ENCODE peak calls at places on chromosomes 6 and 20, in four cellular contexts. One of them, this sample, is unnamed.

GRCh38 chr6:148811472-148811871 is 64.6 kb downstream of the UST start:
- DNase-seq in naive thymus-derived CD4-positive, alpha-beta T cell: no peak
- DNase-seq in heart right ventricle: no peak
- DNase-seq in effector memory CD4-positive, alpha-beta T cell: no peak
- DNase-seq in this sample: no peak

GRCh38 chr20:35339007-35339406 is 46.8 kb upstream of the FAM83C start:
- DNase-seq in naive thymus-derived CD4-positive, alpha-beta T cell: no peak
- DNase-seq in heart right ventricle: no peak
- DNase-seq in effector memory CD4-positive, alpha-beta T cell: no peak
- DNase-seq in this sample: no peak

GRCh38 chr6:36243562-36244212 is 26.2 kb upstream of the PNPLA1 start:
- DNase-seq in naive thymus-derived CD4-positive, alpha-beta T cell: no peak
- DNase-seq in heart right ventricle: no peak
- DNase-seq in effector memory CD4-positive, alpha-beta T cell: no peak
- DNase-seq in this sample: no peak

GRCh38 chr6:106973018-106973840 is 1.3 kb downstream of the CD24 start:
- DNase-seq in naive thymus-derived CD4-positive, alpha-beta T cell: no peak
- DNase-seq in heart right ventricle: peak; percentile 9
- DNase-seq in effector memory CD4-positive, alpha-beta T cell: no peak
- DNase-seq in this sample: no peak

GRCh38 chr20:43446361-43446879 is 11.3 kb upstream of the SRSF6 start:
- DNase-seq in naive thymus-derived CD4-positive, alpha-beta T cell: no peak
- DNase-seq in heart right ventricle: no peak
- DNase-seq in effector memory CD4-positive, alpha-beta T cell: no peak
- DNase-seq in this sample: no peak

GRCh38 chr6:148905111-148905870 is 158.5 kb downstream of the UST start:
- DNase-seq in naive thymus-derived CD4-positive, alpha-beta T cell: no peak
- DNase-seq in heart right ventricle: no peak
- DNase-seq in effector memory CD4-positive, alpha-beta T cell: no peak
- DNase-seq in this sample: no peak

GRCh38 chr6:34917626-34918285 is 28.7 kb downstream of the ANKS1A start:
- DNase-seq in naive thymus-derived CD4-positive, alpha-beta T cell: no peak
- DNase-seq in heart right ventricle: no peak
- DNase-seq in effector memory CD4-positive, alpha-beta T cell: no peak
- DNase-seq in this sample: no peak

GRCh38 chr20:51654060-51654459 is 111.5 kb upstream of the NFATC2 start:
- DNase-seq in naive thymus-derived CD4-positive, alpha-beta T cell: no peak
- DNase-seq in heart right ventricle: no peak
- DNase-seq in effector memory CD4-positive, alpha-beta T cell: no peak
- DNase-seq in this sample: no peak

GRCh38 chr6:137589067-137589848 is 95.1 kb upstream of the OLIG3 start:
- DNase-seq in naive thymus-derived CD4-positive, alpha-beta T cell: peak; percentile 60
- DNase-seq in heart right ventricle: no peak
- DNase-seq in effector memory CD4-positive, alpha-beta T cell: peak; percentile 51
- DNase-seq in this sample: peak; percentile 27

GRCh38 chr6:17258763-17259162 is 22.4 kb upstream of the RBM24 start:
- DNase-seq in naive thymus-derived CD4-positive, alpha-beta T cell: no peak
- DNase-seq in heart right ventricle: no peak
- DNase-seq in effector memory CD4-positive, alpha-beta T cell: no peak
- DNase-seq in this sample: no peak

GRCh38 chr6:103122766-103123601 is 1729.5 kb downstream of the GRIK2 start:
- DNase-seq in naive thymus-derived CD4-positive, alpha-beta T cell: no peak
- DNase-seq in heart right ventricle: no peak
- DNase-seq in effector memory CD4-positive, alpha-beta T cell: no peak
- DNase-seq in this sample: no peak

GRCh38 chr6:30263734-30264133 is 50.5 kb upstream of the TRIM26 start:
- DNase-seq in naive thymus-derived CD4-positive, alpha-beta T cell: no peak
- DNase-seq in heart right ventricle: no peak
- DNase-seq in effector memory CD4-positive, alpha-beta T cell: no peak
- DNase-seq in this sample: no peak

GRCh38 chr6:166422201-166422940 is 39.6 kb upstream of the MPC1 start:
- DNase-seq in naive thymus-derived CD4-positive, alpha-beta T cell: no peak
- DNase-seq in heart right ventricle: no peak
- DNase-seq in effector memory CD4-positive, alpha-beta T cell: no peak
- DNase-seq in this sample: no peak

GRCh38 chr6:106318851-106319250 is 6.7 kb downstream of the ATG5 start:
- DNase-seq in naive thymus-derived CD4-positive, alpha-beta T cell: no peak
- DNase-seq in heart right ventricle: no peak
- DNase-seq in effector memory CD4-positive, alpha-beta T cell: no peak
- DNase-seq in this sample: no peak

GRCh38 chr6:70108230-70108629 is 194.7 kb downstream of the COL9A1 start:
- DNase-seq in naive thymus-derived CD4-positive, alpha-beta T cell: peak; percentile 37
- DNase-seq in heart right ventricle: no peak
- DNase-seq in effector memory CD4-positive, alpha-beta T cell: no peak
- DNase-seq in this sample: no peak

GRCh38 chr20:34390769-34391447 is 27.8 kb downstream of the ITCH start:
- DNase-seq in naive thymus-derived CD4-positive, alpha-beta T cell: no peak
- DNase-seq in heart right ventricle: no peak
- DNase-seq in effector memory CD4-positive, alpha-beta T cell: peak; percentile 6
- DNase-seq in this sample: no peak

GRCh38 chr6:157954150-157955117 is 27.2 kb upstream of the SYNJ2 start:
- DNase-seq in naive thymus-derived CD4-positive, alpha-beta T cell: no peak
- DNase-seq in heart right ventricle: no peak
- DNase-seq in effector memory CD4-positive, alpha-beta T cell: no peak
- DNase-seq in this sample: no peak

DNA sequence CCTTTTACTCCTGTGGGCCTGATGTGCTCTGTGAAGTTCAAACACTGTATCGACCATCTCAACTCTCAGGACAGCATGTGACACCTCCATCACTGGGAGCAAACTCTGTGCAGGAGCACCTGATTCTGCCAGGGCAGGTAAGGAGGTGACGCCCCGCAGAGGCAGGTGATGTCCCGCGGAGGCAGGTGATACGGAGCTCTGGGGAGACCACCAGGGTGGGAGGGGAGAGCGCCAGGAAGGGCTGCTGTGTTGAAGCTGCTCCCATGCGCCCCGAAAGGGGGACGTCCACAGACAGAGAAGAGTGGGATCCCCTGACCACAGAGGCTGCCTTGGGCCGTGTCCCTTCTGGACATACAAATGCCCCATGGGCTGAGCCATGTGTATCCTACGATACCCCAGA is 58.3 kb downstream of the DACT2 start:
- DNase-seq in naive thymus-derived CD4-positive, alpha-beta T cell: no peak
- DNase-seq in heart right ventricle: no peak
- DNase-seq in effector memory CD4-positive, alpha-beta T cell: no peak
- DNase-seq in this sample: no peak
- H3K9me3 ChIP-seq in naive thymus-derived CD4-positive, alpha-beta T cell: no peaks in the 10 kb centered on the region
- H3K9me3 ChIP-seq in heart right ventricle: no peaks in the 10 kb centered on the region
- H3K9me3 ChIP-seq in effector memory CD4-positive, alpha-beta T cell: no peaks in the 10 kb centered on the region
- H3K9me3 ChIP-seq in this sample: no peaks in the 10 kb centered on the region

GRCh38 chr20:25461281-25461650 is 53.8 kb downstream of the GINS1 start:
- DNase-seq in naive thymus-derived CD4-positive, alpha-beta T cell: no peak
- DNase-seq in heart right ventricle: no peak
- DNase-seq in effector memory CD4-positive, alpha-beta T cell: no peak
- DNase-seq in this sample: no peak
- H3K4me3 ChIP-seq in naive thymus-derived CD4-positive, alpha-beta T cell: no peak overlapping the region
- H3K4me3 ChIP-seq in heart right ventricle: no peak overlapping the region
- H3K4me3 ChIP-seq in effector memory CD4-positive, alpha-beta T cell: no peak overlapping the region
- H3K4me3 ChIP-seq in this sample: no peak overlapping the region

GRCh38 chr6:28811873-28812272 is 111.9 kb downstream of the TRIM27 start:
- DNase-seq in naive thymus-derived CD4-positive, alpha-beta T cell: no peak
- DNase-seq in heart right ventricle: no peak
- DNase-seq in effector memory CD4-positive, alpha-beta T cell: no peak
- DNase-seq in this sample: no peak

GRCh38 chr6:28812778-28813569 is 110.8 kb downstream of the TRIM27 start:
- DNase-seq in naive thymus-derived CD4-positive, alpha-beta T cell: no peak
- DNase-seq in heart right ventricle: no peak
- DNase-seq in effector memory CD4-positive, alpha-beta T cell: no peak
- DNase-seq in this sample: no peak

GRCh38 chr6:28808383-28808782 is 115.4 kb downstream of the TRIM27 start:
- DNase-seq in naive thymus-derived CD4-positive, alpha-beta T cell: no peak
- DNase-seq in heart right ventricle: no peak
- DNase-seq in effector memory CD4-positive, alpha-beta T cell: no peak
- DNase-seq in this sample: no peak

GRCh38 chr6:28809947-28810654 is 113.7 kb downstream of the TRIM27 start:
- DNase-seq in naive thymus-derived CD4-positive, alpha-beta T cell: no peak
- DNase-seq in heart right ventricle: no peak
- DNase-seq in effector memory CD4-positive, alpha-beta T cell: no peak
- DNase-seq in this sample: no peak

GRCh38 chr6:28810655-28811053 is 113.1 kb downstream of the TRIM27 start:
- DNase-seq in naive thymus-derived CD4-positive, alpha-beta T cell: no peak
- DNase-seq in heart right ventricle: no peak
- DNase-seq in effector memory CD4-positive, alpha-beta T cell: no peak
- DNase-seq in this sample: no peak
- H3K9me3 ChIP-seq in naive thymus-derived CD4-positive, alpha-beta T cell: no peaks in the 10 kb centered on the region
- H3K9me3 ChIP-seq in heart right ventricle: no peaks in the 10 kb centered on the region
- H3K9me3 ChIP-seq in effector memory CD4-positive, alpha-beta T cell: no peaks in the 10 kb centered on the region
- H3K9me3 ChIP-seq in this sample: no peaks in the 10 kb centered on the region

DNA sequence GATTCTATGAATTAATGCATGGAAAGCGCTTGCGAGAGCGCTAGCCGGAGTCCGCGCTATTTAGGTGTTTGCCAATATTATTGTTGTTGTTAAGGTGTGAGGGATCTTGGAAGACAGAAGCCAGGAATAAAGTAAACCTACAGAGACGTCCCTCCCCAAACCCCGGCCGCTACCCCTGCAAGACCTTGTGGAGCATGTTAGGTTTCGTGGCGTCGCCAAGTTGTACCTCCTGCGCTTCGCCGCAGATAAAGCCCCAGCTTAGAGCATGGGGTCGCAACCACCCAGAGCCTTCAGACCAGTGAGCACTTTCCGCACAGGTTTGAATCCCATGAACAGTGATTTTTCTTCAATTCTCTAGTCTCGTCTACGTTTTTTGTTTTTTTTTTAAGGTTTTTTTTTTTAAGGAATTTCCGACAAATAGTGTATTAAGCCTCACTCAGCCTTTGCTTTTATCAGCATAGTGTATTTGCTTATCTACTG is 16.9 kb upstream of the ZSCAN9 start:
- DNase-seq in naive thymus-derived CD4-positive, alpha-beta T cell: no peak
- DNase-seq in heart right ventricle: no peak
- DNase-seq in effector memory CD4-positive, alpha-beta T cell: no peak
- DNase-seq in this sample: no peak
- H3K4me3 ChIP-seq in naive thymus-derived CD4-positive, alpha-beta T cell: no peak overlapping the region
- H3K4me3 ChIP-seq in heart right ventricle: peak overlapping the region; percentile 39
- H3K4me3 ChIP-seq in effector memory CD4-positive, alpha-beta T cell: no peak overlapping the region
- H3K4me3 ChIP-seq in this sample: no peak overlapping the region

GRCh38 chr6:168411793-168412192 is 29.2 kb upstream of the SMOC2 start:
- DNase-seq in naive thymus-derived CD4-positive, alpha-beta T cell: no peak
- DNase-seq in heart right ventricle: no peak
- DNase-seq in effector memory CD4-positive, alpha-beta T cell: no peak
- DNase-seq in this sample: no peak
- H3K9me3 ChIP-seq in naive thymus-derived CD4-positive, alpha-beta T cell: no peaks in the 10 kb centered on the region
- H3K9me3 ChIP-seq in heart right ventricle: no peaks in the 10 kb centered on the region
- H3K9me3 ChIP-seq in effector memory CD4-positive, alpha-beta T cell: no peaks in the 10 kb centered on the region
- H3K9me3 ChIP-seq in this sample: no peaks in the 10 kb centered on the region

GRCh38 chr20:17615645-17616479 is 46.0 kb downstream of the DSTN start:
- DNase-seq in naive thymus-derived CD4-positive, alpha-beta T cell: no peak
- DNase-seq in heart right ventricle: no peak
- DNase-seq in effector memory CD4-positive, alpha-beta T cell: no peak
- DNase-seq in this sample: no peak
- H3K4me3 ChIP-seq in naive thymus-derived CD4-positive, alpha-beta T cell: no peak overlapping the region
- H3K4me3 ChIP-seq in heart right ventricle: no peak overlapping the region
- H3K4me3 ChIP-seq in effector memory CD4-positive, alpha-beta T cell: no peak overlapping the region
- H3K4me3 ChIP-seq in this sample: no peak overlapping the region

GRCh38 chr20:59737073-59737691 is 132.8 kb downstream of the PHACTR3 start:
- DNase-seq in naive thymus-derived CD4-positive, alpha-beta T cell: no peak
- DNase-seq in heart right ventricle: no peak
- DNase-seq in effector memory CD4-positive, alpha-beta T cell: no peak
- DNase-seq in this sample: no peak

GRCh38 chr20:59736366-59736765 is 132.0 kb downstream of the PHACTR3 start:
- DNase-seq in naive thymus-derived CD4-positive, alpha-beta T cell: no peak
- DNase-seq in heart right ventricle: no peak
- DNase-seq in effector memory CD4-positive, alpha-beta T cell: no peak
- DNase-seq in this sample: no peak

GRCh38 chr20:59737816-59738215 is 133.5 kb downstream of the PHACTR3 start:
- DNase-seq in naive thymus-derived CD4-positive, alpha-beta T cell: no peak
- DNase-seq in heart right ventricle: no peak
- DNase-seq in effector memory CD4-positive, alpha-beta T cell: no peak
- DNase-seq in this sample: no peak

GRCh38 chr20:59735486-59735885 is 131.1 kb downstream of the PHACTR3 start:
- DNase-seq in naive thymus-derived CD4-positive, alpha-beta T cell: no peak
- DNase-seq in heart right ventricle: no peak
- DNase-seq in effector memory CD4-positive, alpha-beta T cell: no peak
- DNase-seq in this sample: no peak

DNA sequence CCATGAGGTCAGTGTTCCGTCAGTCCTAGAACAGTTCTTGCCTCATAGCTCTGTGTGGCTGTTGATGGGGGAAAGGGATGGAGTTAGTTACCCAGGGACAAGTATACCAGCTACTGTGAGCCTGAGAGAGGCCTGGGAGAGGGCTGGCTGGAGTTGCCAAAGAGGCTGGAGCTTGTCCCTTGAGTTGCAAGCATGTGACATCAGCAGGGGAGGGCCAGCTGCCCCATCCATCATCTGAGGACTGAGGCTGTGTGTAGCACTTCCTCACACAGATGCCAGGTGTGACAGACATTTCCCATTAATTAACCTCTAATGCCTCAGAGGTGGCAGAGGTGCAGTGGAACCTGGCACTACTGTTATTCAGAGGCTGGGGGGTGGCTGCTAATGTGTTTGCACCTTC is 131.6 kb downstream of the PHACTR3 start:
- DNase-seq in naive thymus-derived CD4-positive, alpha-beta T cell: no peak
- DNase-seq in heart right ventricle: no peak
- DNase-seq in effector memory CD4-positive, alpha-beta T cell: no peak
- DNase-seq in this sample: no peak
- H3K9me3 ChIP-seq in naive thymus-derived CD4-positive, alpha-beta T cell: no peaks in the 10 kb centered on the region
- H3K9me3 ChIP-seq in heart right ventricle: no peaks in the 10 kb centered on the region
- H3K9me3 ChIP-seq in effector memory CD4-positive, alpha-beta T cell: no peaks in the 10 kb centered on the region
- H3K9me3 ChIP-seq in this sample: no peaks in the 10 kb centered on the region

DNA sequence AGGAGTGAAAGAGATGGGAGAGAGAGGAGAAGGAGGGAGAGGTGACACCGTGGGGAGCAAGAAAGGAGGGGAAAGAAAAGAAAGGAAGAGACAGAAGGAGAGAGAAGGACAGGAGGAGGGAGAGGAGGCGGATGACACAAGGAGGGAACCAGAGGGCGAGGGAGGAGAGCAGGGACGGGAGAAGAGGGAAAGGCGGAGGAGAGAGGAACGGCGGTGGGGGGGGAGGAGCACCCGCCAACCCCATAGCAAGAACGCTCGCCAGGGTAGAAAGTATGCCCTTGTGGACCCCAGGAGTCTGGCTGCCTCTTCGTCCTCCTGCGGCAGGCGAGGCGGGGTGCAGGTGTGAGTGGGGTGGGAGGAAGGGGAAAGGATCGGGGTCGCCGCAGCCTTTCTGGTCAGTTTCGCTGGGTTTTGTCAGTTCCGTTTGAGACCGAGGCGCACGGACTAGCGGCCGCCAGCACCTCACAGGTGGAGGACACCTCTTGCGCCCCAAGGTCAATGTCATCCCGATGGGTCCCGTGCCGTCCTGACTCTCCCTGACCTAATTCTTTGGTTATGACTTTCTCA is 4.4 kb upstream of the INSM1 start:
- DNase-seq in naive thymus-derived CD4-positive, alpha-beta T cell: no peak
- DNase-seq in heart right ventricle: no peak
- DNase-seq in effector memory CD4-positive, alpha-beta T cell: no peak
- DNase-seq in this sample: no peak
- H3K4me3 ChIP-seq in naive thymus-derived CD4-positive, alpha-beta T cell: no peak overlapping the region
- H3K4me3 ChIP-seq in heart right ventricle: no peak overlapping the region
- H3K4me3 ChIP-seq in effector memory CD4-positive, alpha-beta T cell: no peak overlapping the region
- H3K4me3 ChIP-seq in this sample: no peak overlapping the region

GRCh38 chr20:28616354-28616753 is 2641.1 kb upstream of the DEFB115 start:
- DNase-seq in naive thymus-derived CD4-positive, alpha-beta T cell: no peak
- DNase-seq in heart right ventricle: no peak
- DNase-seq in effector memory CD4-positive, alpha-beta T cell: no peak
- DNase-seq in this sample: no peak
- H3K9me3 ChIP-seq in naive thymus-derived CD4-positive, alpha-beta T cell: no peaks in the 10 kb centered on the region
- H3K9me3 ChIP-seq in heart right ventricle: no peaks in the 10 kb centered on the region
- H3K9me3 ChIP-seq in effector memory CD4-positive, alpha-beta T cell: no peaks in the 10 kb centered on the region
- H3K9me3 ChIP-seq in this sample: no peaks in the 10 kb centered on the region

This sample was measured in CD8-positive, alpha-beta T cell.